ENCODE peak calls at places on chromosomes 16 and 17, in six cellular contexts. Z is NCI-H510A; G is neural crest cell; Y is stimulated activated CD4-positive, alpha-beta T cell treated with anti-CD3 and anti-CD28 coated beads, Interleukin-15, amount 100 ng/mL, for 48 hours; E is lung microvascular endothelial cell; D is iPS-NIHi11. H is an unnamed sample.

GRCh38 chr17:81223758-81224122 is 975 bp upstream of the CEP131 start:
- DNase-seq in Z (no peak), G (no peak), Y (no peak), E (no peak), D (no peak), H (no peak)

GRCh38 chr17:73998246-73999220 is 204.9 kb upstream of the RPL38 start:
- DNase-seq in Z (peak), G (peak), Y (peak), E (peak), D (peak), H (no peak)

GRCh38 chr16:3580271-3580670 is 3.1 kb upstream of the NLRC3 start:
- DNase-seq in Z (no peak), G (no peak), Y (no peak), E (no peak), D (no peak), H (no peak)

GRCh38 chr16:84709609-84710008 is 9.8 kb downstream of the USP10 start:
- DNase-seq in Z (no peak), G (no peak), Y (no peak), E (no peak), D (no peak), H (no peak)

GRCh38 chr17:32117399-32117798 is 24.9 kb upstream of the RHOT1 start:
- DNase-seq in Z (no peak), G (no peak), Y (no peak), E (peak), D (no peak), H (no peak)

GRCh38 chr17:64289652-64290051 is 26.6 kb upstream of the TEX2 start:
- DNase-seq in Z (no peak), G (no peak), Y (no peak), E (peak), D (no peak), H (no peak)

GRCh38 chr17:28938552-28938951 is 12.8 kb downstream of the PHF12 start:
- DNase-seq in Z (no peak), G (no peak), Y (no peak), E (no peak), D (no peak), H (no peak)

GRCh38 chr17:50278526-50279180 is 4.4 kb downstream of the TMEM92 start:
- DNase-seq in Z (no peak), G (no peak), Y (no peak), E (no peak), D (no peak), H (no peak)

GRCh38 chr17:76444518-76445311 is 8.2 kb downstream of the UBE2O start:
- DNase-seq in Z (no peak), G (no peak), Y (no peak), E (peak), D (no peak), H (no peak)

GRCh38 chr16:58963479-58963878 is 229.4 kb upstream of the GOT2 start:
- DNase-seq in Z (no peak), G (no peak), Y (no peak), E (no peak), D (no peak), H (no peak)

GRCh38 chr17:78488867-78489634 is 88.1 kb downstream of the DNAH17 start:
- DNase-seq in Z (no peak), G (no peak), Y (no peak), E (no peak), D (no peak), H (no peak)

GRCh38 chr16:89114159-89114981 is 20.7 kb downstream of the ACSF3 start:
- DNase-seq in Z (no peak), G (no peak), Y (no peak), E (no peak), D (peak), H (no peak)

GRCh38 chr17:36118477-36119353 is 15.1 kb downstream of the CCL4 start:
- DNase-seq in Z (no peak), G (no peak), Y (no peak), E (no peak), D (no peak), H (no peak)

GRCh38 chr17:81858967-81859905 is 1.1 kb downstream of the P4HB start:
- DNase-seq in Z (no peak), G (no peak), Y (no peak), E (peak), D (no peak), H (no peak)

GRCh38 chr17:75749545-75750389 is 15.2 kb downstream of the GALK1 start:
- DNase-seq in Z (peak), G (peak), Y (peak), E (peak), D (peak), H (peak)

GRCh38 chr17:66276328-66276937 is 26.0 kb upstream of the PRKCA start:
- DNase-seq in Z (no peak), G (no peak), Y (no peak), E (no peak), D (no peak), H (no peak)

GRCh38 chr16:55480228-55480655 is 1.2 kb downstream of the MMP2 start:
- DNase-seq in Z (no peak), G (peak), Y (no peak), E (no peak), D (peak), H (peak)

GRCh38 chr17:65467156-65467555 is 94.3 kb downstream of the AXIN2 start:
- DNase-seq in Z (no peak), G (peak), Y (no peak), E (no peak), D (no peak), H (no peak)

GRCh38 chr16:65113441-65113840 is 8.4 kb downstream of the CDH11 start:
- DNase-seq in Z (no peak), G (no peak), Y (no peak), E (no peak), D (no peak), H (no peak)

GRCh38 chr17:51342257-51342656 is 81.9 kb downstream of the UTP18 start:
- DNase-seq in Z (no peak), G (no peak), Y (no peak), E (no peak), D (no peak), H (no peak)

GRCh38 chr16:58755989-58756649 is 22.0 kb upstream of the GOT2 start:
- DNase-seq in Z (peak), G (peak), Y (peak), E (peak), D (peak), H (peak)

H was measured in frontal cortex.